ENCODE peak calls at places on chromosomes 5 and 9, in seven cellular contexts. G is CD4-positive, alpha-beta T cell; B is IMR-90; H is neural progenitor cell; L is upper lobe of right lung; F is dorsolateral prefrontal cortex; T is HFFc6. X is an unnamed sample.

GRCh38 chr5:138648841-138649240 is 73.6 kb upstream of the HSPA9 start:
- DNase-seq in B (no peak), L (no peak), F (no peak), H (no peak), G (no peak), T (no peak), X (no peak)

GRCh38 chr9:99623780-99624364 is 197.8 kb upstream of the NR4A3 start:
- DNase-seq in G (no peak), B (no peak), F (no peak), H (no peak), T (no peak), L (no peak), X (no peak)

GRCh38 chr9:131095666-131096489 is 453 bp upstream of the AIF1L start:
- DNase-seq in T (no peak), G (peak), F (peak), L (no peak), H (peak), B (no peak), X (peak)

GRCh38 chr9:94909250-94909894 is 182.9 kb downstream of the AOPEP start:
- DNase-seq in G (no peak), T (no peak), F (no peak), B (no peak), H (no peak), L (no peak), X (no peak)

GRCh38 chr9:33418090-33418489 is 15.7 kb upstream of the AQP7 start:
- DNase-seq in T (no peak), F (no peak), H (no peak), B (no peak), G (no peak), L (no peak), X (no peak)

GRCh38 chr9:35481347-35481975 is 8.4 kb upstream of the RUSC2 start:
- DNase-seq in T (peak), G (no peak), B (peak), H (peak), F (no peak), L (no peak), X (no peak)

GRCh38 chr5:67361932-67362729 is 165.5 kb upstream of the CD180 start:
- DNase-seq in F (no peak), T (no peak), H (no peak), G (no peak), B (no peak), L (no peak), X (no peak)

GRCh38 chr5:6495433-6496206 is 47.0 kb downstream of the UBE2QL1 start:
- DNase-seq in T (no peak), L (no peak), B (no peak), G (no peak), H (no peak), F (no peak), X (no peak)

GRCh38 chr5:35205606-35206005 is 24.7 kb downstream of the PRLR start:
- DNase-seq in G (no peak), F (no peak), B (no peak), T (no peak), H (no peak), L (no peak), X (no peak)

GRCh38 chr9:100425758-100426157 is 1.2 kb upstream of the MSANTD3 start:
- DNase-seq in T (no peak), F (no peak), B (no peak), H (no peak), L (no peak), G (no peak), X (no peak)

GRCh38 chr5:16192311-16192710 is 12.7 kb upstream of the MARCHF11 start:
- DNase-seq in T (no peak), B (no peak), L (no peak), F (no peak), H (no peak), G (no peak), X (no peak)

GRCh38 chr5:31270396-31270795 is 76.9 kb downstream of the CDH6 start:
- DNase-seq in L (no peak), H (peak), T (no peak), B (peak), G (no peak), F (no peak), X (peak)

GRCh38 chr5:149220750-149221149 is 50.9 kb upstream of the AFAP1L1 start:
- DNase-seq in G (no peak), L (no peak), H (no peak), F (no peak), T (no peak), B (no peak), X (no peak)

GRCh38 chr5:56463944-56464571 is 230.9 kb upstream of the ANKRD55 start:
- DNase-seq in L (no peak), H (no peak), F (no peak), B (no peak), T (no peak), G (no peak), X (no peak)

GRCh38 chr5:74673011-74673790 is 11.8 kb upstream of the HEXB start:
- DNase-seq in L (no peak), F (no peak), H (peak), T (peak), B (peak), G (no peak), X (no peak)

GRCh38 chr9:121564861-121565260 is 65.2 kb upstream of the GGTA1 start:
- DNase-seq in F (no peak), L (no peak), G (no peak), T (no peak), B (no peak), H (no peak), X (no peak)

GRCh38 chr9:86093788-86094555 is 5.4 kb downstream of the GOLM1 start:
- DNase-seq in F (no peak), B (peak), T (no peak), G (no peak), L (peak), H (no peak), X (peak)

GRCh38 chr9:129174724-129175514 is 3.1 kb downstream of the IER5L start:
- DNase-seq in T (peak), G (peak), L (peak), F (no peak), H (peak), B (peak), X (peak)

GRCh38 chr9:133740891-133741290 is 2.7 kb upstream of the SARDH start:
- DNase-seq in T (no peak), L (peak), B (no peak), H (no peak), G (no peak), F (peak), X (no peak)

GRCh38 chr9:70073193-70073592 is 29.5 kb downstream of the MAMDC2 start:
- DNase-seq in F (no peak), H (no peak), L (no peak), G (no peak), B (peak), T (peak), X (no peak)

GRCh38 chr5:160262665-160263064 is 33.4 kb downstream of the FABP6 start:
- DNase-seq in B (no peak), H (peak), T (no peak), L (peak), F (no peak), G (no peak), X (no peak)

GRCh38 chr5:21254161-21254560 is 1266.2 kb upstream of the CDH18 start:
- DNase-seq in G (no peak), F (no peak), T (no peak), B (no peak), H (no peak), L (no peak), X (no peak)

GRCh38 chr9:79390077-79390673 is 181.6 kb upstream of the TLE4 start:
- DNase-seq in H (no peak), B (peak), T (peak), G (no peak), F (no peak), L (no peak), X (no peak)

GRCh38 chr5:25414746-25415145 is 770.0 kb upstream of the CDH10 start:
- DNase-seq in B (no peak), L (no peak), G (no peak), F (no peak), T (no peak), H (no peak), X (no peak)

GRCh38 chr9:132472199-132472598 is 62.2 kb downstream of the CFAP77 start:
- DNase-seq in B (no peak), T (no peak), F (no peak), L (no peak), G (no peak), H (no peak), X (no peak)

GRCh38 chr5:172666251-172666650 is 25.2 kb downstream of the NEURL1B start:
- DNase-seq in B (peak), H (no peak), F (no peak), T (no peak), G (no peak), L (no peak), X (no peak)
- TF ChIP-seq CTCF in B (peak), H (peak), F (no peak), T (no peak), G (no peak), L (no peak), X (no peak)

GRCh38 chr5:171152382-171152781 is 156.7 kb upstream of the TLX3 start:
- DNase-seq in G (no peak), T (peak), F (no peak), B (peak), H (peak), L (no peak), X (no peak)
- TF ChIP-seq CTCF in G (no peak), T (peak), F (no peak), B (peak), H (peak), L (no peak), X (no peak)

GRCh38 chr5:180990889-180991257 is 2.2 kb downstream of the BTNL3 start:
- DNase-seq in G (no peak), L (no peak), T (no peak), B (no peak), H (no peak), F (no peak), X (no peak)
- TF ChIP-seq CTCF in G (no peak), L (no peak), T (no peak), B (no peak), H (no peak), F (no peak), X (no peak)

DNA sequence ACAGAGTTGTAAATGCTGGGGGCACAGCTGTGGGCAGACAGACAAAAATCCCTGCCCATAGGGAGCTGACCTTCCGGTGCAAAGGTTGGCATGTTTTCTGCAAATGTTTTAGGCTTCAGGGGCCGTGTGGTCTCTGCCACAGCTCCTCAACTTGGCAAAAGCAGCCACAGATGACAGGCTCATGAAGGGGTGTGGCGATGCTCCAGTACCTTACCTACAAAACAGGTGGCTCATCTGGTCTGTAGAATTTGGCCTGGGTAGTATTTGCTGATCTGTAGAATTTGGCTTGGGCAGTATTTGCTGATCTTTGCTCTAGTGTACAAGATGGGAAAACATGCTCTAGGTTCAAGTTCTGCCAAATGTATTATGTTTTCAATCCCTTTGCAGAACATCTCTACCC is 283.9 kb downstream of the GADD45G start:
- DNase-seq in F (no peak), B (no peak), H (no peak), L (peak), T (no peak), G (no peak), X (no peak)
- TF ChIP-seq CTCF in F (no peak), B (no peak), H (no peak), L (no peak), T (no peak), G (no peak), X (no peak)

GRCh38 chr5:143008809-143009521 is 238.8 kb downstream of the ARHGAP26 start:
- DNase-seq in L (no peak), F (no peak), B (peak), G (peak), H (no peak), T (peak), X (no peak)
- TF ChIP-seq CTCF in L (no peak), F (no peak), B (peak), G (no peak), H (no peak), T (no peak), X (no peak)

GRCh38 chr5:163306421-163306820 is 131.0 kb upstream of the CCNG1 start:
- DNase-seq in H (peak), L (no peak), B (no peak), G (no peak), F (no peak), T (no peak), X (no peak)
- TF ChIP-seq CTCF in H (peak), L (peak), B (no peak), G (no peak), F (peak), T (peak), X (peak)

GRCh38 chr5:168620807-168621206 is 41.6 kb upstream of the PANK3 start:
- DNase-seq in B (no peak), F (no peak), G (no peak), L (no peak), T (no peak), H (no peak), X (no peak)

DNA sequence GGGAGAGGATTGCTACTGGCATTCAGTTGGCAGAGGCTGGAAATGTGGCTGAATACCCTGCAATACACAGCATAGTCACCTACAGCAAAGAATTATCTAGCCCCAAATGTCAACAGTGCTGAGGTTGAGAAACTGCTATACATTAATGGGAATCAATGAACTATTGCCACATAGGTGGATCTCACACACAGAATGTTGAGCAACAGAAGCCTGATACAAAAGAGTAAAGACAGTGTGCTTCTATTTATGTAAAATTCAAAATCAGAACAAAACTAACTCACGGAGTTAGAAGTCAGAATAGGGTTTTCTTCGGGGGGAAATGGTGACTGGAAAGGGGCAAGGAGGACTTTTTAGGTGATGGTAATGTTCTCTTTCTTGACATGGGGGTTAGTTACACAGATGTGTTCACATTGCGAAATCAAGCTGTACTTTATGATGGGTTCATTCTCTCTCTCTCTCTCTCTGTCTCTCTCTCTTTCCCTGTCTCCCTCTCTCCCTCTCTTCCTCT is 45.7 kb upstream of the PANK3 start:
- DNase-seq in L (no peak), F (no peak), H (no peak), T (no peak), B (no peak), G (no peak), X (no peak)
- TF ChIP-seq CTCF in L (no peak), F (no peak), H (no peak), T (no peak), B (no peak), G (no peak), X (no peak)

X was measured in neural crest cell.